ENCODE peak calls at places on chromosomes 1 and 21, in six cellular contexts. R is M059J; C is endothelial cell; B is activated T-helper 1 cell treated with Interleukin-2 at 50 U/mL for 16 hours; M is naive thymus-derived CD8-positive, alpha-beta T cell; N is nucleus accumbens. Y is an unnamed sample.

GRCh38 chr1:119475866-119476439 is 31.1 kb upstream of the HSD3B1 start:
- DNase-seq in R (peak), C (peak), B (no peak), M (no peak), N (no peak), Y (peak)

GRCh38 chr21:33039542-33039941 is 13.8 kb downstream of the OLIG2 start:
- DNase-seq in R (no peak), C (no peak), B (no peak), M (no peak), N (no peak), Y (no peak)

GRCh38 chr1:43564617-43565348 is 34.1 kb downstream of the PTPRF start:
- DNase-seq in R (no peak), C (no peak), B (no peak), M (no peak), N (no peak), Y (no peak)

GRCh38 chr1:53328490-53329182 is 766 bp upstream of the LRP8 start:
- DNase-seq in R (no peak), C (no peak), B (no peak), M (no peak), N (no peak), Y (no peak)

GRCh38 chr21:34825101-34825500 is 156.3 kb downstream of the CLIC6 start:
- DNase-seq in R (no peak), C (no peak), B (no peak), M (no peak), N (no peak), Y (no peak)

GRCh38 chr1:5425304-5425703 is 566.9 kb downstream of the NPHP4 start:
- DNase-seq in R (no peak), C (no peak), B (no peak), M (no peak), N (no peak), Y (no peak)

GRCh38 chr1:160245420-160245819 is 16.9 kb downstream of the DCAF8 start:
- DNase-seq in R (no peak), C (no peak), B (no peak), M (no peak), N (no peak), Y (no peak)

GRCh38 chr21:24829397-24829796 is 777.9 kb downstream of the MRPL39 start:
- DNase-seq in R (no peak), C (no peak), B (no peak), M (no peak), N (no peak), Y (no peak)

GRCh38 chr21:33229776-33230517 is at the start of gene IFNAR2:
- DNase-seq in R (peak), C (peak), B (peak), M (peak), N (peak), Y (peak)

GRCh38 chr1:45326627-45327591 is at the start of gene HPDL:
- DNase-seq in R (no peak), C (peak), B (no peak), M (peak), N (peak), Y (peak)

GRCh38 chr1:200850554-200850953 is 22.2 kb upstream of the GPR25 start:
- DNase-seq in R (no peak), C (no peak), B (no peak), M (no peak), N (no peak), Y (no peak)

GRCh38 chr1:108847464-108847863 is 9.4 kb downstream of the AKNAD1 start:
- DNase-seq in R (no peak), C (no peak), B (no peak), M (no peak), N (no peak), Y (no peak)

GRCh38 chr1:31752258-31752657 is 11.9 kb downstream of the ADGRB2 start:
- DNase-seq in R (no peak), C (no peak), B (no peak), M (no peak), N (no peak), Y (no peak)

GRCh38 chr1:178796013-178796412 is 71.0 kb downstream of the RALGPS2 start:
- DNase-seq in R (no peak), C (no peak), B (no peak), M (no peak), N (no peak), Y (no peak)

GRCh38 chr1:178704833-178705232 is 20.2 kb upstream of the RALGPS2 start:
- DNase-seq in R (no peak), C (no peak), B (no peak), M (no peak), N (no peak), Y (no peak)

GRCh38 chr1:246533371-246533905 is 26.4 kb upstream of the SMYD3 start:
- DNase-seq in R (no peak), C (no peak), B (no peak), M (no peak), N (no peak), Y (no peak)

GRCh38 chr21:27369962-27370578 is 403.2 kb upstream of the ADAMTS5 start:
- DNase-seq in R (no peak), C (no peak), B (no peak), M (no peak), N (no peak), Y (no peak)

GRCh38 chr1:198480876-198481275 is 59.6 kb downstream of the ATP6V1G3 start:
- DNase-seq in R (no peak), C (no peak), B (no peak), M (no peak), N (no peak), Y (no peak)

GRCh38 chr1:214934035-214934434 is 148.5 kb upstream of the KCNK2 start:
- DNase-seq in R (no peak), C (no peak), B (no peak), M (no peak), N (no peak), Y (no peak)

GRCh38 chr1:178031856-178032320 is 62.0 kb upstream of the RASAL2 start:
- DNase-seq in R (peak), C (peak), B (no peak), M (no peak), N (no peak), Y (peak)

GRCh38 chr1:90387825-90388224 is 329.3 kb downstream of the BARHL2 start:
- DNase-seq in R (no peak), C (no peak), B (no peak), M (no peak), N (no peak), Y (no peak)

GRCh38 chr1:35882945-35883680 is at the start of gene AGO1:
- DNase-seq in R (peak), C (peak), B (peak), M (peak), N (peak), Y (peak)

GRCh38 chr1:217627431-217627830 is 3.5 kb downstream of the GPATCH2 start:
- DNase-seq in R (no peak), C (no peak), B (no peak), M (no peak), N (no peak), Y (no peak)

Y was measured in lung.